ENCODE peak calls at places on chromosomes 7 and 10, in five cellular contexts. Z, V, D, S and G are unnamed samples.

GRCh38 chr7:6419310-6419773 is 28.4 kb downstream of the DAGLB start:
- DNase-seq in Z (no peak), V (no peak), D (no peak), S (no peak), G (no peak)

GRCh38 chr7:80779456-80779855 is 139.4 kb downstream of the SEMA3C start:
- DNase-seq in Z (no peak), V (no peak), D (no peak), S (no peak), G (no peak)

GRCh38 chr10:113104071-113104470 is 154.0 kb downstream of the TCF7L2 start:
- DNase-seq in Z (no peak), V (no peak), D (no peak), S (no peak), G (peak)

GRCh38 chr7:618539-619355 is 99.1 kb upstream of the PDGFA start:
- DNase-seq in Z (peak), V (peak), D (peak), S (no peak), G (no peak)

GRCh38 chr10:72353028-72353962 is 1.4 kb downstream of the DNAJB12 start:
- DNase-seq in Z (no peak), V (no peak), D (no peak), S (no peak), G (no peak)

GRCh38 chr10:69734797-69735468 is 66.8 kb upstream of the COL13A1 start:
- DNase-seq in Z (no peak), V (no peak), D (no peak), S (no peak), G (no peak)

GRCh38 chr7:67470256-67470751 is 473.7 kb downstream of the TYW1 start:
- DNase-seq in Z (no peak), V (no peak), D (no peak), S (no peak), G (peak)

GRCh38 chr10:92440578-92440977 is 133.3 kb downstream of the IDE start:
- DNase-seq in Z (no peak), V (no peak), D (no peak), S (no peak), G (no peak)

GRCh38 chr10:61898435-61898778 is 3.1 kb upstream of the ARID5B start:
- DNase-seq in Z (no peak), V (no peak), D (no peak), S (no peak), G (no peak)